ENCODE peak calls at places on chromosomes 11 and 22, in four cellular contexts. One of them, this sample, is unnamed.

GRCh38 chr11:64647019-64647805 is 56.2 kb downstream of the SLC22A12 start:
- DNase-seq in sigmoid colon: no peak
- DNase-seq in tibial artery: no peak
- DNase-seq in GM06990: no peak
- DNase-seq in this sample: no peak

GRCh38 chr11:37812281-37812880 is 1214.3 kb upstream of the RAG2 start:
- DNase-seq in tibial artery: no peak
- DNase-seq in sigmoid colon: peak
- DNase-seq in GM06990: no peak
- DNase-seq in this sample: no peak

GRCh38 chr11:117807482-117808272 is 10.7 kb upstream of the DSCAML1 start:
- DNase-seq in GM06990: no peak
- DNase-seq in sigmoid colon: peak
- DNase-seq in tibial artery: peak
- DNase-seq in this sample: no peak

GRCh38 chr11:125481531-125481930 is 14.5 kb downstream of the FEZ1 start:
- DNase-seq in tibial artery: no peak
- DNase-seq in GM06990: no peak
- DNase-seq in sigmoid colon: no peak
- DNase-seq in this sample: no peak

GRCh38 chr22:20015971-20016733 is 471 bp downstream of the ARVCF start:
- DNase-seq in GM06990: no peak
- DNase-seq in sigmoid colon: peak
- DNase-seq in tibial artery: no peak
- DNase-seq in this sample: no peak

GRCh38 chr11:124276081-124276480 is 19.9 kb downstream of the OR8G5 start:
- DNase-seq in sigmoid colon: no peak
- DNase-seq in tibial artery: no peak
- DNase-seq in GM06990: no peak
- DNase-seq in this sample: no peak

GRCh38 chr11:134416726-134417125 is 4.7 kb upstream of the B3GAT1 start:
- DNase-seq in GM06990: no peak
- DNase-seq in sigmoid colon: no peak
- DNase-seq in tibial artery: no peak
- DNase-seq in this sample: no peak

GRCh38 chr11:33151411-33151810 is 9.9 kb downstream of the CSTF3 start:
- DNase-seq in tibial artery: no peak
- DNase-seq in GM06990: no peak
- DNase-seq in sigmoid colon: no peak
- DNase-seq in this sample: no peak

GRCh38 chr11:115693002-115693401 is 188.8 kb upstream of the CADM1 start:
- DNase-seq in sigmoid colon: peak
- DNase-seq in tibial artery: no peak
- DNase-seq in GM06990: no peak
- DNase-seq in this sample: no peak

GRCh38 chr11:109818303-109818702 is 274.9 kb upstream of the ZC3H12C start:
- DNase-seq in tibial artery: no peak
- DNase-seq in sigmoid colon: no peak
- DNase-seq in GM06990: no peak
- DNase-seq in this sample: no peak

GRCh38 chr11:27083782-27084181 is 43.2 kb downstream of the BBOX1 start:
- DNase-seq in tibial artery: no peak
- DNase-seq in sigmoid colon: no peak
- DNase-seq in GM06990: no peak
- DNase-seq in this sample: no peak

GRCh38 chr22:21657020-21657360 is 8.8 kb upstream of the PPIL2 start:
- DNase-seq in tibial artery: no peak
- DNase-seq in GM06990: no peak
- DNase-seq in sigmoid colon: no peak
- DNase-seq in this sample: no peak

GRCh38 chr11:11463397-11463796 is 110.3 kb upstream of the CSNK2A3 start:
- DNase-seq in GM06990: no peak
- DNase-seq in tibial artery: no peak
- DNase-seq in sigmoid colon: no peak
- DNase-seq in this sample: no peak

GRCh38 chr22:23301591-23301990 is 121.3 kb downstream of the BCR start:
- DNase-seq in tibial artery: no peak
- DNase-seq in GM06990: no peak
- DNase-seq in sigmoid colon: no peak
- DNase-seq in this sample: no peak

GRCh38 chr11:94849836-94850235 is 81.7 kb downstream of the AMOTL1 start:
- DNase-seq in sigmoid colon: no peak
- DNase-seq in GM06990: no peak
- DNase-seq in tibial artery: no peak
- DNase-seq in this sample: no peak

GRCh38 chr11:126123686-126124085 is 61.0 kb upstream of the CDON start:
- DNase-seq in tibial artery: no peak
- DNase-seq in GM06990: no peak
- DNase-seq in sigmoid colon: no peak
- DNase-seq in this sample: no peak

GRCh38 chr11:63840356-63841060 is 1.6 kb downstream of the MARK2 start:
- DNase-seq in sigmoid colon: no peak
- DNase-seq in tibial artery: no peak
- DNase-seq in GM06990: no peak
- DNase-seq in this sample: no peak

GRCh38 chr11:111393096-111393495 is 14.0 kb upstream of the POU2AF1 start:
- DNase-seq in tibial artery: no peak
- DNase-seq in GM06990: no peak
- DNase-seq in sigmoid colon: no peak
- DNase-seq in this sample: no peak

GRCh38 chr11:16791494-16791961 is 53.1 kb downstream of the C11orf58 start:
- DNase-seq in GM06990: no peak
- DNase-seq in sigmoid colon: no peak
- DNase-seq in tibial artery: peak
- DNase-seq in this sample: peak
- H3K4me3 ChIP-seq in GM06990: no peak
- H3K4me3 ChIP-seq in sigmoid colon: no peak
- H3K4me3 ChIP-seq in tibial artery: no peak
- H3K4me3 ChIP-seq in this sample: no peak

DNA sequence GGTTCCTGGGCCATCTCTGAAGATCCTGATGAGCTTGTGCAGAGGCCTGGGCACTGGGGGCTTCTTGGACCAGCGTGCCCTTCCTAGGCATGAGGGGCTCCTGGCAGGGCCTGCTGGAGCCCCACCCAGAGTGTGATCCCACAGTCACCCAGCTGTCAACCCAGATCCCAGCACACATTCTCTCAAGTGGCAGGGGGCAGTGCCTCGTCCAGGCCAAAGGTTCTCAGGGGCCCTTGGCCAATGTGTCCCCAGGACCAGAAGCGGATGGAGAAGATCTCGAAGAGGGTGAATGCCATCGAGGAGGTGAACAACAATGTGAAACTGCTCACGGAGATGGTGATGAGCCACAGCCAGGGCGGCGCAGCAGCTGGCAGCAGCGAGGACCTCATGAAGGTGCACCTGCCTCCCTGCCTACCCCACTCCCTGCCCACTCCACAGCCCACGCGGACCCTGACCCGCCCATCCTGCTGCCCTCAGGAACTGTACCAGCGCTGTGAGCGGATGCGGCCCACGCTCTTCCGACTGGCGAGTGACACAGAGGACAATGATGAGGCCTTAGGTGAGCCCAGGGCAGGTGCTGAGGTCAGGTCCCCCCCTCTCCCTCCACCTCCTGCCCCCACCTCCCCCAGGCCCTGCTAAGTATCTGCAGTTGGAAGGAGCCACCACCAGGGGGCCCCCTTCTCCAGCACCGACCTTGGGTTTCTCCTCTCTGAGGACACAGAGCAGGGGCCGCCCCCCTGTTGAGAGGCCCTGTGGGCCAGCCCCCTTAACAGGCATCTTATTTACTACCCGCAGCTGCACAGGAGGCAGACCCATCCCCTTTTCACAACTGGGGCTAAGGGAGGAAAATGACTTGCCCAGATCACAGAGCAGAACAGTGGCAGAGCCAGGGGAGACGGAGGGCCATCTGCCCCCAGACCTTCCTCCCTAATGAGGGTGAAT is 14.7 kb downstream of the GGA1 start:
- DNase-seq in sigmoid colon: peak
- DNase-seq in GM06990: no peak
- DNase-seq in tibial artery: no peak
- DNase-seq in this sample: no peak
- TF ChIP-seq CTCF in sigmoid colon: peak
- TF ChIP-seq CTCF in GM06990: peak
- TF ChIP-seq CTCF in tibial artery: peak
- TF ChIP-seq CTCF in this sample: peak

GRCh38 chr11:78788533-78788932 is 213.9 kb upstream of the NARS2 start:
- DNase-seq in GM06990: no peak
- DNase-seq in sigmoid colon: no peak
- DNase-seq in tibial artery: no peak
- DNase-seq in this sample: no peak

GRCh38 chr11:78791964-78792363 is 217.3 kb upstream of the NARS2 start:
- DNase-seq in GM06990: no peak
- DNase-seq in tibial artery: no peak
- DNase-seq in sigmoid colon: no peak
- DNase-seq in this sample: no peak

GRCh38 chr11:78789365-78789764 is 214.7 kb upstream of the NARS2 start:
- DNase-seq in tibial artery: no peak
- DNase-seq in sigmoid colon: no peak
- DNase-seq in GM06990: no peak
- DNase-seq in this sample: no peak

GRCh38 chr11:78790784-78791183 is 216.1 kb upstream of the NARS2 start:
- DNase-seq in sigmoid colon: peak
- DNase-seq in tibial artery: no peak
- DNase-seq in GM06990: no peak
- DNase-seq in this sample: no peak

DNA sequence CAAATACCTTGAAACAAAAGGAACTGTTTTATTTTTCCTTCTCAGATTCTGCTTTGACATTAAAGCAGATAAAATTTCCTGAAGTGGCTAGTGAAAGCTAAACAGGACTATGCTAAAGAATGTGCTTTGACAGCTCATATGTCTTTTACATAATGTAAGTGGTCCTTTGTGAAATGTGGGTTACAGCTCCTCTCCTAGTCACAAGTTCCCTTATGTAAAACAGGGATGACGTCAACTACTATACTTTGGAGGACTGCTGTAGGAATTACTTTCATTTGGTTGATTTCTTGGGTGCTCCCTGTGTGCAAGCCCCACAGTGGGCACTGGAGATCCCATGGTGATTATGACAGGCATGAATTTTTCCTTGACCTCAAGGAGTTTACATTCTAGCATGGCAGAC is 216.6 kb upstream of the NARS2 start:
- DNase-seq in sigmoid colon: no peak
- DNase-seq in GM06990: no peak
- DNase-seq in tibial artery: no peak
- DNase-seq in this sample: no peak
- H3K4me3 ChIP-seq in sigmoid colon: no peak
- H3K4me3 ChIP-seq in GM06990: no peak
- H3K4me3 ChIP-seq in tibial artery: no peak
- H3K4me3 ChIP-seq in this sample: no peak

GRCh38 chr22:48663297-48663696 is 1164.4 kb downstream of the BRD1 start:
- DNase-seq in GM06990: no peak
- DNase-seq in tibial artery: no peak
- DNase-seq in sigmoid colon: no peak
- DNase-seq in this sample: no peak
- TF ChIP-seq CTCF in GM06990: peak
- TF ChIP-seq CTCF in tibial artery: no peak
- TF ChIP-seq CTCF in sigmoid colon: no peak
- TF ChIP-seq CTCF in this sample: peak

GRCh38 chr11:45661417-45662055 is 3.9 kb downstream of the CHST1 start:
- DNase-seq in sigmoid colon: peak
- DNase-seq in tibial artery: no peak
- DNase-seq in GM06990: no peak
- DNase-seq in this sample: no peak

GRCh38 chr11:45664376-45665205 is 831 bp downstream of the CHST1 start:
- DNase-seq in GM06990: no peak
- DNase-seq in tibial artery: no peak
- DNase-seq in sigmoid colon: peak
- DNase-seq in this sample: no peak

GRCh38 chr11:45662096-45662664 is 3.2 kb downstream of the CHST1 start:
- DNase-seq in GM06990: no peak
- DNase-seq in tibial artery: no peak
- DNase-seq in sigmoid colon: peak
- DNase-seq in this sample: no peak

GRCh38 chr11:45663486-45664375 is 1.7 kb downstream of the CHST1 start:
- DNase-seq in GM06990: no peak
- DNase-seq in sigmoid colon: peak
- DNase-seq in tibial artery: no peak
- DNase-seq in this sample: no peak

GRCh38 chr11:45662665-45663485 is 2.5 kb downstream of the CHST1 start:
- DNase-seq in GM06990: no peak
- DNase-seq in sigmoid colon: peak
- DNase-seq in tibial artery: no peak
- DNase-seq in this sample: peak
- H3K4me3 ChIP-seq in GM06990: no peak
- H3K4me3 ChIP-seq in sigmoid colon: no peak
- H3K4me3 ChIP-seq in tibial artery: peak
- H3K4me3 ChIP-seq in this sample: no peak

GRCh38 chr11:6096417-6096816 is 11.1 kb upstream of the OR56B4 start:
- DNase-seq in sigmoid colon: no peak
- DNase-seq in tibial artery: no peak
- DNase-seq in GM06990: no peak
- DNase-seq in this sample: no peak

GRCh38 chr11:6095798-6096197 is 11.7 kb upstream of the OR56B4 start:
- DNase-seq in sigmoid colon: no peak
- DNase-seq in GM06990: no peak
- DNase-seq in tibial artery: no peak
- DNase-seq in this sample: no peak

DNA sequence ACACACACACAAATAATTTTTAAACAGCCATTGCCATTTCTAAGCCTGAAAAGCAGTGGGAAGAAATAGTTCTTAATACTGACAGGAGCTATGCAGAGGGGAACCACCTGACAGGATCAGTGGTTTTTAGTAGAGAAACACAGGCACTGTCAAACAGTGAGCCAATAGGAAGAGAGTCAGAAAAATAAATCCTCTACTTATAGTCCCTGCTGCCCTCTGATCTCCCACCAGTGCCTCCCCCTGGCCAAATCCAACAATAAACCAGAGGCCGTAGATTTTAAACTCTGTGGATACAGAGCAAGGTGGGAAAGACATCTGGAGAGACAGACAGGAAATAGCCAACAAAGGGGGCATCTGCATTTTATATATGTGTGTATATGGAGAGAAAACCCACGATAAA is 7.9 kb upstream of the OR56B4 start:
- DNase-seq in tibial artery: no peak
- DNase-seq in sigmoid colon: no peak
- DNase-seq in GM06990: no peak
- DNase-seq in this sample: no peak
- TF ChIP-seq CTCF in tibial artery: no peak
- TF ChIP-seq CTCF in sigmoid colon: no peak
- TF ChIP-seq CTCF in GM06990: no peak
- TF ChIP-seq CTCF in this sample: no peak

DNA sequence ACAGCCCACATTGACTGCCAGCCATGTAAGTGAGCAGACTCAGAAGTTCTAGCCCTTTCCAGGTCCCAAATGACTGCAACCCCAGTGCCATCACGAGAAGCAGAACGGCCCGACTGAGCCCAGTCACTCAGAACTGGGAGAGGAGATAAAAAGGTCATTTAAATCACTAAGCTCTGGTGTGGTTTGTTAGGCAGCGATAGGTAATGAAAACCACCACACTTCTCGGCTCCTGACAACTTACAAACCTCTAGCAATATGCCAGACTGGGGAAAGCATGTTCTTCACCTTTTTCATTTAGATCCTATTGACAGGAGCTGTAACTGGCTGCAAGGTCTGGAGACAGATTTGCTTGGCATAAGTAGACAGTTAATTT is 6.7 kb downstream of the SLC15A3 start:
- DNase-seq in tibial artery: no peak
- DNase-seq in GM06990: no peak
- DNase-seq in sigmoid colon: no peak
- DNase-seq in this sample: no peak
- H3K4me3 ChIP-seq in tibial artery: no peak
- H3K4me3 ChIP-seq in GM06990: no peak
- H3K4me3 ChIP-seq in sigmoid colon: no peak
- H3K4me3 ChIP-seq in this sample: no peak

This sample was measured in HFF-Myc.